ENCODE peak calls at places on chromosomes 1 and 21, in four cellular contexts. Q is tibial artery; O is SK-N-SH; G is CD8-positive, alpha-beta T cell. T is an unnamed sample.
A peak's percentile ranks its signal among the peaks of the same experiment; 100 is the strongest.

GRCh38 chr1:2378441-2378851 is 12.9 kb downstream of the MORN1 start:
- DNase-seq in O (no peak), Q (no peak), G (no peak), T (no peak)

GRCh38 chr1:8116892-8117262 is 90.8 kb upstream of the ERRFI1 start:
- DNase-seq in Q (peak; percentile 85), G (no peak), O (no peak), T (no peak)

GRCh38 chr1:6521502-6521901 is 30.0 kb upstream of the PLEKHG5 start:
- DNase-seq in O (no peak), G (no peak), Q (no peak), T (no peak)

GRCh38 chr1:228277491-228278431 is 69.9 kb downstream of the OBSCN start:
- DNase-seq in Q (no peak), G (no peak), O (peak; percentile 25), T (no peak)

GRCh38 chr1:150235436-150235851 is 468 bp downstream of the ANP32E start:
- DNase-seq in O (peak; percentile 64), Q (no peak), G (peak; percentile 45), T (peak; percentile 63)

GRCh38 chr1:248852548-248852947 is 6.3 kb downstream of the ZNF692 start:
- DNase-seq in O (no peak), Q (no peak), G (no peak), T (peak; percentile 33)

GRCh38 chr1:115429242-115429641 is 91.2 kb upstream of the NGF start:
- DNase-seq in G (no peak), O (no peak), Q (no peak), T (no peak)

GRCh38 chr21:15788847-15789548 is 59.2 kb downstream of the USP25 start:
- DNase-seq in G (no peak), O (no peak), Q (no peak), T (no peak)

GRCh38 chr1:196598902-196599301 is 9.3 kb downstream of the KCNT2 start:
- DNase-seq in Q (no peak), G (no peak), O (peak; percentile 16), T (no peak)

GRCh38 chr1:43981135-43981491 is 2.1 kb downstream of the B4GALT2 start:
- DNase-seq in O (peak; percentile 31), Q (no peak), G (no peak), T (no peak)